ENCODE peak calls at places on chromosomes 4 and X, in nine cellular contexts. C is BE2C, Z is cardiac fibroblast, O is dorsolateral prefrontal cortex, D is NB4, A is fibroblast of pulmonary artery, E is fibroblast of mammary gland, M is suprapubic skin, J is H9. U is an unnamed sample.

GRCh38 chrX:109440475-109440874 is 41.4 kb downstream of the GUCY2F start:
- DNase-seq in O (no peak), M (no peak), J (no peak), E (no peak), D (peak; percentile 7), C (no peak), A (peak; percentile 4), Z (no peak), U (no peak)

GRCh38 chr4:112766422-112766821 is 129.5 kb downstream of the LARP7 start:
- DNase-seq in J (no peak), O (peak; percentile 10), A (peak; percentile 41), Z (peak; percentile 48), M (no peak), E (peak; percentile 43), D (peak; percentile 38), C (peak; percentile 27), U (peak; percentile 36)

GRCh38 chr4:15719506-15719905 is 16.6 kb downstream of the BST1 start:
- DNase-seq in E (no peak), J (no peak), D (peak; percentile 93), Z (peak; percentile 45), A (peak; percentile 69), M (no peak), C (no peak), O (no peak), U (no peak)

GRCh38 chrX:68684291-68684918 is 36.9 kb downstream of the STARD8 start:
- DNase-seq in D (peak; percentile 91), Z (peak; percentile 41), M (no peak), A (peak; percentile 48), O (no peak), J (no peak), E (no peak), C (no peak), U (peak; percentile 52)

GRCh38 chrX:70139736-70140135 is 6.5 kb downstream of the IGBP1 start:
- DNase-seq in Z (no peak), M (no peak), O (no peak), C (no peak), A (no peak), E (no peak), D (no peak), J (no peak), U (no peak)

GRCh38 chrX:120090208-120090607 is 12.7 kb upstream of the RHOXF2B start:
- DNase-seq in Z (no peak), A (no peak), D (peak; percentile 39), M (no peak), J (peak; percentile 39), O (no peak), C (no peak), E (no peak), U (no peak)

GRCh38 chr4:187006189-187006618 is 282.5 kb upstream of the FAT1 start:
- DNase-seq in E (peak; percentile 22), A (peak; percentile 76), M (no peak), O (no peak), J (no peak), D (no peak), Z (peak; percentile 32), C (no peak), U (no peak)

GRCh38 chrX:69388526-69388925 is 115.6 kb upstream of the NALF2 start:
- DNase-seq in D (no peak), J (no peak), A (no peak), C (no peak), O (no peak), M (no peak), Z (no peak), E (no peak), U (no peak)

GRCh38 chr4:11404431-11404830 is 24.3 kb downstream of the HS3ST1 start:
- DNase-seq in Z (no peak), E (no peak), O (no peak), A (no peak), C (no peak), J (no peak), D (no peak), M (no peak), U (no peak)

GRCh38 chr4:79241846-79242245 is 84.0 kb downstream of the NAA11 start:
- DNase-seq in D (peak; percentile 46), O (no peak), A (peak; percentile 29), M (no peak), Z (peak; percentile 34), C (no peak), E (peak; percentile 53), J (no peak), U (no peak)

GRCh38 chr4:65495439-65495838 is 174.8 kb downstream of the EPHA5 start:
- DNase-seq in A (no peak), J (no peak), D (no peak), O (no peak), Z (no peak), M (no peak), E (no peak), C (no peak), U (no peak)

GRCh38 chrX:132954323-132954722 is 4.1 kb downstream of the HS6ST2 start:
- DNase-seq in D (no peak), A (no peak), E (no peak), O (no peak), C (no peak), Z (no peak), J (no peak), M (no peak), U (no peak)

GRCh38 chrX:49106930-49107329 is 16.6 kb downstream of the GPKOW start:
- DNase-seq in A (peak; percentile 64), M (no peak), E (peak; percentile 49), D (peak; percentile 52), J (peak; percentile 35), O (no peak), Z (peak; percentile 69), C (peak; percentile 31), U (peak; percentile 7)
- TF ChIP-seq CTCF in A (peak; percentile 54), M (no peak), E (peak; percentile 54), D (no peak), J (peak; percentile 54), O (no peak), Z (peak; percentile 55), C (peak; percentile 62), U (no peak)

GRCh38 chr4:128302775-128303174 is 15.2 kb upstream of the PGRMC2 start:
- DNase-seq in D (no peak), M (no peak), J (no peak), A (peak; percentile 16), E (peak; percentile 34), C (no peak), O (no peak), Z (no peak), U (no peak)

GRCh38 chr4:128305942-128306341 is 18.3 kb upstream of the PGRMC2 start:
- DNase-seq in E (no peak), D (no peak), J (no peak), O (no peak), C (no peak), Z (no peak), A (no peak), M (no peak), U (no peak)

GRCh38 chr4:128301979-128302378 is 14.4 kb upstream of the PGRMC2 start:
- DNase-seq in O (no peak), A (peak; percentile 42), D (no peak), M (no peak), C (no peak), E (no peak), Z (no peak), J (no peak), U (no peak)

GRCh38 chr4:128306992-128307581 is 19.5 kb upstream of the PGRMC2 start:
- DNase-seq in C (no peak), E (no peak), M (no peak), A (no peak), D (no peak), O (no peak), Z (no peak), J (no peak), U (no peak)

GRCh38 chr4:128303986-128304385 is 16.4 kb upstream of the PGRMC2 start:
- DNase-seq in E (no peak), A (no peak), M (no peak), J (no peak), Z (no peak), O (no peak), C (no peak), D (no peak), U (no peak)
- TF ChIP-seq CTCF in E (no peak), A (no peak), M (no peak), J (no peak), Z (no peak), O (no peak), C (no peak), D (no peak), U (no peak)

GRCh38 chrX:145694048-145694447 is 123.6 kb upstream of the SLITRK2 start:
- DNase-seq in M (no peak), D (no peak), O (no peak), Z (no peak), E (no peak), J (no peak), C (no peak), A (no peak), U (no peak)
- TF ChIP-seq CTCF in M (no peak), D (no peak), O (no peak), Z (no peak), E (no peak), J (no peak), C (no peak), A (no peak), U (no peak)

GRCh38 chrX:24231780-24232179 is 82.1 kb downstream of the SUPT20HL2 start:
- DNase-seq in D (no peak), Z (no peak), O (no peak), C (no peak), E (no peak), M (no peak), J (no peak), A (no peak), U (no peak)
- TF ChIP-seq CTCF in D (no peak), Z (no peak), O (no peak), C (no peak), E (no peak), M (no peak), J (no peak), A (no peak), U (no peak)

DNA sequence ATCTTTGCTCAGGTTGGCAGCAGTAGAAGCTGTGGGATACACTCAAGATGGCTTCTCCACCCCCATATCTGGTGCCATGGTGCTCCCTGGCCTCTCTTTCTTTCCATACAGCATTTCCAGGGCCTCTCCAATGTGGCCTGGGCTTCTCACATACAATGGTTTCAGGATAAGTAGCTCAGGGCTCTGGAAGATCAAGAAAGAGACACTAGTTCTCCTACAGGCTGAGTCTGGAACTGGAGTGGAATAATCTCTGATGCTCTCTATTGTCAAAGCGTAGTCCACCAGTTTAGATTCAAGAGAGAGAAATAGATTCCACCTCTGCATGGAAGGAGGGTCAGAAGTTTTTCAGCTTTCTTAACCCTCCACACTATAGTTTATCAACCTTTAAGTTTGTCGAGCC is 138.2 kb upstream of the AADAT start:
- DNase-seq in D (no peak), J (no peak), E (no peak), Z (no peak), O (no peak), M (no peak), A (no peak), C (no peak), U (no peak)
- TF ChIP-seq CTCF in D (no peak), J (peak; percentile 41), E (peak; percentile 3), Z (no peak), O (no peak), M (no peak), A (no peak), C (peak; percentile 13), U (peak; percentile 24)